ENCODE peak calls at places on chromosomes 4 and X, in four cellular contexts. Y, H, O and Z are unnamed samples.
A peak's percentile ranks its signal among the peaks of the same experiment; 100 is the strongest.

GRCh38 chr4:166169111-166169510 is 296.1 kb downstream of the TLL1 start:
- DNase-seq in Y (no peak), H (no peak), O (no peak), Z (no peak)

GRCh38 chr4:99405433-99406115 is 29.6 kb downstream of the ADH7 start:
- DNase-seq in Y (peak; percentile 18), H (peak; percentile 19), O (peak; percentile 54), Z (peak; percentile 16)

GRCh38 chrX:10240918-10241317 is 84.1 kb downstream of the CLCN4 start:
- DNase-seq in Y (no peak), H (no peak), O (no peak), Z (no peak)

GRCh38 chr4:152016325-152016665 is 255.5 kb upstream of the GATB start:
- DNase-seq in Y (peak; percentile 4), H (no peak), O (no peak), Z (peak; percentile 18)

GRCh38 chr4:43132010-43132582 is 239.6 kb downstream of the GRXCR1 start:
- DNase-seq in Y (peak; percentile 8), H (peak; percentile 7), O (no peak), Z (peak; percentile 45)

GRCh38 chr4:86978709-86979108 is 43.9 kb downstream of the AFF1 start:
- DNase-seq in Y (no peak), H (no peak), O (no peak), Z (no peak)

GRCh38 chrX:24268786-24269185 is 45.1 kb downstream of the SUPT20HL2 start:
- DNase-seq in Y (no peak), H (no peak), O (no peak), Z (no peak)

GRCh38 chrX:96987228-96987627 is 103.5 kb downstream of the RPA4 start:
- DNase-seq in Y (no peak), H (no peak), O (no peak), Z (no peak)

GRCh38 chr4:77697860-77698599 is 92.4 kb downstream of the CXCL13 start:
- DNase-seq in Y (peak; percentile 2), H (no peak), O (peak; percentile 54), Z (no peak)

GRCh38 chr4:22389240-22389871 is 126.5 kb downstream of the ADGRA3 start:
- DNase-seq in Y (no peak), H (no peak), O (peak; percentile 32), Z (peak; percentile 1)

GRCh38 chr4:152485726-152486276 is 50.1 kb downstream of the FBXW7 start:
- DNase-seq in Y (no peak), H (no peak), O (no peak), Z (no peak)

GRCh38 chrX:77788050-77788449 is 2.0 kb upstream of the ATRX start:
- DNase-seq in Y (no peak), H (no peak), O (no peak), Z (no peak)

GRCh38 chrX:70826715-70827114 is 81.8 kb downstream of the TEX11 start:
- DNase-seq in Y (no peak), H (no peak), O (no peak), Z (no peak)

GRCh38 chr4:3649491-3649890 is 116.7 kb upstream of the ADRA2C start:
- DNase-seq in Y (no peak), H (no peak), O (no peak), Z (no peak)

GRCh38 chrX:44435047-44435446 is 91.6 kb upstream of the EFHC2 start:
- DNase-seq in Y (no peak), H (no peak), O (no peak), Z (no peak)

GRCh38 chr4:177313263-177313662 is 3.6 kb downstream of the NEIL3 start:
- DNase-seq in Y (no peak), H (no peak), O (no peak), Z (no peak)

GRCh38 chr4:48594185-48594584 is 104.1 kb downstream of the ZAR1 start:
- DNase-seq in Y (no peak), H (no peak), O (no peak), Z (no peak)

GRCh38 chr4:178026999-178027398 is 584.8 kb upstream of the AGA start:
- DNase-seq in Y (no peak), H (no peak), O (no peak), Z (no peak)

GRCh38 chrX:115892787-115893671 is 277.5 kb upstream of the AGTR2 start:
- DNase-seq in Y (peak; percentile 17), H (no peak), O (peak; percentile 57), Z (peak; percentile 58)